ENCODE peak calls at places on chromosome 19, in four cellular contexts. Z, D, F and P are unnamed samples.

GRCh38 chr19:13668964-13669363 is 95.4 kb upstream of the MRI1 start:
- DNase-seq in Z (no peak), F (no peak), D (no peak), P (no peak)

GRCh38 chr19:50548191-50549058 is 19.8 kb downstream of the LRRC4B start:
- DNase-seq in D (no peak), Z (no peak), F (no peak), P (no peak)

GRCh38 chr19:13621413-13621812 is 115.1 kb upstream of the CACNA1A start:
- DNase-seq in F (peak; percentile 55), D (no peak), Z (no peak), P (no peak)

GRCh38 chr19:30718728-30719127 is 346.5 kb downstream of the ZNF536 start:
- DNase-seq in Z (no peak), D (peak; percentile 38), F (no peak), P (no peak)

GRCh38 chr19:39677931-39678889 is 22.5 kb downstream of the LGALS16 start:
- DNase-seq in Z (no peak), F (no peak), D (peak; percentile 90), P (no peak)

GRCh38 chr19:54551293-54551692 is 22.3 kb upstream of the LILRA2 start:
- DNase-seq in D (no peak), Z (no peak), F (no peak), P (no peak)

GRCh38 chr19:40702337-40703012 is 12.0 kb upstream of the NUMBL start:
- DNase-seq in Z (no peak), D (peak; percentile 51), F (no peak), P (no peak)

GRCh38 chr19:34041922-34042521 is 130.3 kb upstream of the LSM14A start:
- DNase-seq in F (peak; percentile 72), D (peak; percentile 62), Z (peak; percentile 79), P (peak; percentile 56)

GRCh38 chr19:19686580-19686979 is 17.9 kb downstream of the ZNF101 start:
- DNase-seq in Z (no peak), D (no peak), F (no peak), P (no peak)

GRCh38 chr19:17496337-17496997 is 15.0 kb upstream of the PGLS start:
- DNase-seq in F (no peak), Z (peak; percentile 85), D (peak; percentile 71), P (peak; percentile 63)

GRCh38 chr19:9673912-9674668 is 810 bp downstream of the ZNF562 start:
- DNase-seq in Z (no peak), D (no peak), F (no peak), P (peak; percentile 4)

GRCh38 chr19:14497347-14497921 is 1.5 kb upstream of the GIPC1 start:
- DNase-seq in D (no peak), Z (no peak), F (no peak), P (no peak)

GRCh38 chr19:16702123-16702522 is 17.5 kb upstream of the NWD1 start:
- DNase-seq in D (peak; percentile 20), Z (no peak), F (no peak), P (no peak)

GRCh38 chr19:45492627-45493470 is 4.0 kb downstream of the RTN2 start:
- DNase-seq in F (peak; percentile 79), D (peak; percentile 33), Z (no peak), P (peak; percentile 68)
- H3K4me3 ChIP-seq in F (peak overlapping the region; percentile 57), D (no peak overlapping the region), Z (no peak overlapping the region), P (peak overlapping the region; percentile 34)

GRCh38 chr19:49470615-49470978 is 3.4 kb upstream of the FLT3LG start:
- DNase-seq in Z (no peak), F (no peak), D (no peak), P (no peak)

GRCh38 chr19:49473868-49474544 is at the start of gene FLT3LG:
- DNase-seq in D (peak; percentile 69), Z (peak; percentile 96), F (peak; percentile 90), P (peak; percentile 78)

GRCh38 chr19:49475191-49475932 is 1.3 kb downstream of the FLT3LG start:
- DNase-seq in Z (no peak), D (no peak), F (no peak), P (no peak)

GRCh38 chr19:49474545-49474930 is 523 bp downstream of the FLT3LG start:
- DNase-seq in D (no peak), Z (no peak), F (no peak), P (no peak)

DNA sequence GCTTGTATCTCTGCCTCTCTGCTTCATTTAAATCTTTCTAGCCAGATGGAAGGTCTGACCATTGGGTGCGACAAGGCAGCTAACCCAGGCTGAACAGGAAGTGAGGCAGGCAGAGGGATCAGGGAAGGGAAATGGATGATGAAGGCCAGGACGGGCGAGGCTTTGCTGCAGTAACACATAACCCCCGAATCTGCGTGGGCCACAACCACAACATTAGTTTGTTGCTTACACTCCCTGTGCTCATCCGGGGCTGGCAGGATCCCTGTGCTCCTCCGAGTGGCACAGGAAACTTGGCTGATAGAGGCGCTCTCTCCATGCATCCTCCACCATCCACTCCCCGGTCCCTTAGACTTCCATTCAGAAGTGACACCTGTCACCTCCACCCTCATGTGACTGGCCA is 1.1 kb upstream of the FLT3LG start:
- DNase-seq in F (no peak), Z (no peak), D (no peak), P (no peak)
- H3K4me1 ChIP-seq in F (peaks cover 15% of the 10 kb centered on the region), Z (peaks cover 64% of the 10 kb centered on the region), D (peaks cover 6% of the 10 kb centered on the region), P (no peaks in the 10 kb centered on the region)

GRCh38 chr19:5828661-5829566 is 10.6 kb downstream of the FUT6 start:
- DNase-seq in F (no peak), Z (peak; percentile 53), D (peak; percentile 49), P (no peak)

GRCh38 chr19:5827891-5828660 is 11.4 kb downstream of the FUT6 start:
- DNase-seq in D (peak; percentile 91), Z (peak; percentile 98), F (peak; percentile 84), P (peak; percentile 97)

GRCh38 chr19:5827342-5827890 is 12.1 kb downstream of the FUT6 start:
- DNase-seq in Z (no peak), F (no peak), D (no peak), P (no peak)

GRCh38 chr19:5824791-5825577 is 14.5 kb downstream of the FUT6 start:
- DNase-seq in F (no peak), Z (no peak), D (no peak), P (no peak)

GRCh38 chr19:5826531-5827341 is 12.8 kb downstream of the FUT6 start:
- DNase-seq in D (peak; percentile 94), F (no peak), Z (peak; percentile 51), P (peak; percentile 49)
- TF ChIP-seq CTCF in D (peak; percentile 55), F (no peak), Z (no peak), P (no peak)

DNA sequence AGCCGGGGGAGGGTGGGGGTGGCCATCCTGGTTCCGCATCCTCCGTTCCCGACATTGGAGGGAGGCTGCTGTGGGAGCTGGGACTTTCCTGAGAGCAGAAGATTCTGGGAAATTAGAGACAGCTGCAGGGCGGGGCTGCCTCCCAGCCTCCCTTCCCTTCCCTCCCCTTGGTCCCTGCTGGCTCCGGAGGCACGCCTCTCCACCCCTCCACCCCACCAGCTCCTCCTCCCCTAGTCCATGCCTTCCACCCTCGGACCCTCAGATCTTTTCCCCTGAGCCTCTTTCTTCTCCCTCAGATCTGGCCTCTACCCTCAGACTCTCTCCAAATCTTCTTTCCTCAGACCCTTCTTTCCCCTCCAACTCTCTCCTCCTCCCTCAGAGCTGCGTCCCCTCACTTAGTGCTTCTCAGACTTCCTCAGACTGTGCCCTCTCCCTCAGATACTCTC is 3.1 kb upstream of the BCL3 start:
- DNase-seq in F (peak; percentile 86), Z (no peak), D (peak; percentile 64), P (no peak)
- H3K4me3 ChIP-seq in F (no peak overlapping the region), Z (no peak overlapping the region), D (no peak overlapping the region), P (no peak overlapping the region)